ENCODE peak calls at places on chromosomes 7 and 10, in four cellular contexts. A is OCI-LY7, U is left ventricle myocardium inferior, L is Karpas-422. K is an unnamed sample.

GRCh38 chr10:95290801-95291633 is at the start of gene PDLIM1:
- DNase-seq in A (peak), U (peak), L (peak), K (peak)

GRCh38 chr7:90719159-90719558 is 123.0 kb downstream of the CDK14 start:
- DNase-seq in A (no peak), U (no peak), L (peak), K (no peak)

GRCh38 chr10:58486821-58487220 is 25.9 kb upstream of the BICC1 start:
- DNase-seq in A (no peak), U (no peak), L (no peak), K (no peak)

GRCh38 chr7:33554046-33554445 is 351.3 kb upstream of the BMPER start:
- DNase-seq in A (no peak), U (no peak), L (no peak), K (no peak)

GRCh38 chr10:63114031-63114814 is 18.9 kb upstream of the NRBF2 start:
- DNase-seq in A (no peak), U (peak), L (no peak), K (peak)

GRCh38 chr10:132647424-132647823 is 109.8 kb downstream of the INPP5A start:
- DNase-seq in A (no peak), U (no peak), L (no peak), K (no peak)

GRCh38 chr7:44104880-44105771 is 981 bp downstream of the AEBP1 start:
- DNase-seq in A (no peak), U (no peak), L (no peak), K (no peak)

GRCh38 chr7:7585241-7585928 is 18.7 kb downstream of the MIOS start:
- DNase-seq in A (no peak), U (no peak), L (no peak), K (no peak)

GRCh38 chr7:23067271-23067670 is 38.3 kb upstream of the KLHL7 start:
- DNase-seq in A (no peak), U (no peak), L (no peak), K (no peak)

GRCh38 chr10:33288127-33288526 is 46.3 kb downstream of the NRP1 start:
- DNase-seq in A (no peak), U (no peak), L (no peak), K (no peak)

GRCh38 chr7:85685901-85686300 is 499.0 kb upstream of the SEMA3D start:
- DNase-seq in A (no peak), U (no peak), L (no peak), K (no peak)

GRCh38 chr7:94003446-94004023 is 620 bp downstream of the BET1 start:
- DNase-seq in A (no peak), U (no peak), L (peak), K (no peak)

GRCh38 chr10:34420795-34421194 is 394.3 kb downstream of the PARD3 start:
- DNase-seq in A (no peak), U (no peak), L (no peak), K (no peak)

GRCh38 chr10:49564461-49565009 is 25.6 kb upstream of the ERCC6 start:
- DNase-seq in A (no peak), U (no peak), L (no peak), K (no peak)

GRCh38 chr7:129664029-129665012 is 52.8 kb downstream of the NRF1 start:
- DNase-seq in A (peak), U (no peak), L (peak), K (no peak)

GRCh38 chr10:74249865-74250264 is 98.8 kb downstream of the ADK start:
- DNase-seq in A (no peak), U (no peak), L (no peak), K (no peak)

GRCh38 chr10:132738454-132739224 is 47.3 kb downstream of the NKX6-2 start:
- DNase-seq in A (no peak), U (no peak), L (no peak), K (no peak)

GRCh38 chr7:158097511-158098124 is 490.0 kb downstream of the PTPRN2 start:
- DNase-seq in A (no peak), U (no peak), L (no peak), K (peak)

GRCh38 chr10:107611101-107611500 is 446.6 kb upstream of the SORCS1 start:
- DNase-seq in A (no peak), U (no peak), L (no peak), K (no peak)

GRCh38 chr10:97683556-97684357 is 3.3 kb downstream of the AVPI1 start:
- DNase-seq in A (peak), U (no peak), L (no peak), K (no peak)

GRCh38 chr7:6026011-6026819 is 5.0 kb upstream of the ANKRD61 start:
- DNase-seq in A (peak), U (peak), L (peak), K (peak)

GRCh38 chr10:29023678-29024077 is 265.2 kb upstream of the LYZL1 start:
- DNase-seq in A (no peak), U (no peak), L (no peak), K (no peak)

GRCh38 chr7:11749629-11750028 is 82.4 kb downstream of the THSD7A start:
- DNase-seq in A (no peak), U (no peak), L (no peak), K (no peak)

GRCh38 chr7:95066736-95067530 is 159.5 kb downstream of the PPP1R9A start:
- DNase-seq in A (no peak), U (no peak), L (no peak), K (no peak)

GRCh38 chr7:131015131-131015954 is 281.3 kb upstream of the KLF14 start:
- DNase-seq in A (no peak), U (no peak), L (no peak), K (no peak)

GRCh38 chr7:149854611-149855367 is 16.6 kb downstream of the ZNF862 start:
- DNase-seq in A (peak), U (peak), L (no peak), K (peak)

GRCh38 chr7:149853157-149853556 is 15.0 kb downstream of the ZNF862 start:
- DNase-seq in A (no peak), U (no peak), L (no peak), K (no peak)

GRCh38 chr7:149856583-149856982 is 17.2 kb upstream of the ATP6V0E2 start:
- DNase-seq in A (no peak), U (no peak), L (no peak), K (no peak)

GRCh38 chr7:149859369-149859768 is 14.4 kb upstream of the ATP6V0E2 start:
- DNase-seq in A (no peak), U (no peak), L (no peak), K (no peak)

GRCh38 chr7:149855368-149856305 is 17.5 kb downstream of the ZNF862 start:
- DNase-seq in A (no peak), U (no peak), L (no peak), K (no peak)
- H3K27ac ChIP-seq in A (no peak), U (peak), L (no peak), K (no peak)

GRCh38 chr7:116228241-116228640 is 17.9 kb downstream of the TES start:
- DNase-seq in A (no peak), U (no peak), L (no peak), K (no peak)

GRCh38 chr7:116229359-116229758 is 19.0 kb downstream of the TES start:
- DNase-seq in A (no peak), U (no peak), L (no peak), K (no peak)

GRCh38 chr7:116225860-116226259 is 15.5 kb downstream of the TES start:
- DNase-seq in A (no peak), U (no peak), L (no peak), K (no peak)

GRCh38 chr7:116226664-116227063 is 16.3 kb downstream of the TES start:
- DNase-seq in A (no peak), U (no peak), L (no peak), K (no peak)

GRCh38 chr7:116227678-116228239 is 17.4 kb downstream of the TES start:
- DNase-seq in A (no peak), U (no peak), L (no peak), K (no peak)
- H3K27ac ChIP-seq in A (no peak), U (peak), L (no peak), K (no peak)

DNA sequence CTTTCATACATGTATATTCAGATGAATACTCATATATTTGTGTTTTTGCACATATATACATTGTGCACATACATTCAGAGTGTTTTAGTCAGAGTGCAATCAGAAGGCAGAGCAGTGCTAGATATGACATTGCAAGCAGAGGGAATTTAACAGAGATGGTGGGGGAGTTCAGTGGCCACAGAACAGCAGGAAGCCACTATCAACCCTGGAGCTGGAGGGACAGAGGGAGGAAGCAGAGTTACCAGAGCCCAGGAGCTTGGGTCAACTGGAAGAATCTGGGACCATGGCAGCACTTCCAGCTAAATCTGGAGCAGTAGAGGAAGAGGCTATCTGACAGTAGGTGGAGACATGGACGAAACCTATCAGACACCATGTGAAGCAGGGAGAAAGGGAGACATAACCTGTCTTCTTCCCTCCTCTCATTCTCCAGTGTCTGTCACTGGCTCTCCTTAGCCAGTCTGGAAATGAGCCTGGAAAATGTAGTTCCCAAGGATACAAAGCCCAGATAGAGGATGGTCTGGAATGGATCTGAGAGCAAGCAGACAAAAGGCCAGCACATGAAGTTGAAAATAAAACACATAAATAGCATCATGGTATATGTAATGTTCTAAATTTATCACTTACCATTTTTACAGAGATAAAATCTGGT is 33.6 kb upstream of the HERPUD2 start:
- DNase-seq in A (peak), U (no peak), L (no peak), K (no peak)
- H3K27ac ChIP-seq in A (peak), U (peak), L (peak), K (no peak)

GRCh38 chr10:124478517-124478916 is 16.9 kb downstream of the LHPP start:
- DNase-seq in A (no peak), U (no peak), L (no peak), K (peak)
- H3K27ac ChIP-seq in A (no peak), U (no peak), L (no peak), K (no peak)

GRCh38 chr10:48526371-48526821 is 78.5 kb downstream of the ARHGAP22 start:
- DNase-seq in A (no peak), U (no peak), L (no peak), K (no peak)

GRCh38 chr10:48527691-48528212 is 77.1 kb downstream of the ARHGAP22 start:
- DNase-seq in A (no peak), U (no peak), L (no peak), K (no peak)

GRCh38 chr10:48525956-48526355 is 78.9 kb downstream of the ARHGAP22 start:
- DNase-seq in A (no peak), U (no peak), L (no peak), K (no peak)

GRCh38 chr10:48525113-48525512 is 79.8 kb downstream of the ARHGAP22 start:
- DNase-seq in A (no peak), U (no peak), L (no peak), K (no peak)

DNA sequence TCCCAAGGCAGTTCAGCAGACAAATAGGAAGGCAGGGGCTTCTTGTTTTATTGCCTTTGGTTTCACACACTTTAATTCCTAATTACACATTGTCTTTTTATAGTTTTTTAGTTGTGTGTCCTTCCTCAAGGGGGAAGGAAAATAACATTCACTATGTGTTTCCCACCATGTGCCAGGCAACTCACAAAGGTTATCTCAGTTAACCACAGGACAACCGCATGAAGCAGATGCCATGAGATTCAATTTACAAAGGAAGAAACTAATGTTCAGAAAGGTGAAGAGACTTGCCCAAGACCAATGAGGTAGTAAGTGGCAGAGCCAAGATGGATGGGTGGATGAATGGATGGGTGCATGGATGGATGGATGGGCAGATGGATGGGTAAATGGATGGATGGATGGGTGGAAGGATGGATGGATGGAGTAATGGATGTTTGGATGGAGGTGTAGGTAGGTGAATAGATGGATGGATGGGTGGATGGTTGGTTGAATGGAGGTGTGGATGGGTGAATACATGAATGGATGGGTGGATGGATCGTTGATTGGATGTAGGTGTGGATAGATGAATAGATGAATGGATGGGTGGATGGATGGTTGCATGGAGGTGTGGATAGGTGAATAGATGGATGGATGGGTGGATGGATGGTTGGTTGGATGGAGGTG is 77.9 kb downstream of the ARHGAP22 start:
- DNase-seq in A (no peak), U (no peak), L (no peak), K (no peak)
- H3K27ac ChIP-seq in A (no peak), U (no peak), L (no peak), K (no peak)

GRCh38 chr7:107697246-107698044 is 36.8 kb downstream of the SLC26A4 start:
- DNase-seq in A (no peak), U (no peak), L (no peak), K (no peak)
- H3K27ac ChIP-seq in A (no peak), U (peak), L (no peak), K (no peak)